ENCODE peak calls at places on chromosomes 1 and 21, in six cellular contexts. A, P, T, K, G and Y are unnamed samples.

GRCh38 chr1:212979340-212980122 is 29.2 kb downstream of the VASH2 start:
- DNase-seq in A (no peak), P (no peak), T (no peak), K (no peak), G (no peak), Y (peak; percentile 9)

GRCh38 chr1:43930168-43930948 is 3.2 kb upstream of the ARTN start:
- DNase-seq in A (no peak), P (no peak), T (peak; percentile 35), K (peak; percentile 66), G (no peak), Y (no peak)

GRCh38 chr1:201619513-201619912 is 80.6 kb downstream of the NAV1 start:
- DNase-seq in A (no peak), P (no peak), T (no peak), K (no peak), G (no peak), Y (no peak)

GRCh38 chr1:155970531-155971167 is 7.7 kb downstream of the ARHGEF2 start:
- DNase-seq in A (no peak), P (no peak), T (no peak), K (peak; percentile 45), G (no peak), Y (peak; percentile 57)

GRCh38 chr21:44927587-44928461 is 7.1 kb upstream of the ITGB2 start:
- DNase-seq in A (peak; percentile 63), P (no peak), T (no peak), K (peak; percentile 84), G (no peak), Y (peak; percentile 89)

GRCh38 chr1:7207875-7208646 is 422.8 kb downstream of the CAMTA1 start:
- DNase-seq in A (no peak), P (no peak), T (peak; percentile 47), K (peak; percentile 58), G (peak; percentile 31), Y (peak; percentile 26)

GRCh38 chr1:114040273-114041043 is 61.2 kb downstream of the OLFML3 start:
- DNase-seq in A (no peak), P (no peak), T (no peak), K (no peak), G (no peak), Y (no peak)

GRCh38 chr1:103496014-103496635 is 29.4 kb upstream of the RNPC3 start:
- DNase-seq in A (no peak), P (no peak), T (no peak), K (no peak), G (no peak), Y (no peak)

GRCh38 chr1:225822655-225823403 is 12.9 kb downstream of the EPHX1 start:
- DNase-seq in A (no peak), P (no peak), T (no peak), K (no peak), G (no peak), Y (no peak)

GRCh38 chr1:245855846-245856730 is 651.0 kb downstream of the SMYD3 start:
- DNase-seq in A (no peak), P (no peak), T (no peak), K (no peak), G (no peak), Y (no peak)

GRCh38 chr1:31308036-31308435 is 11.2 kb downstream of the ZCCHC17 start:
- DNase-seq in A (no peak), P (no peak), T (no peak), K (no peak), G (no peak), Y (no peak)

GRCh38 chr1:14915356-14916054 is 238.0 kb upstream of the TMEM51 start:
- DNase-seq in A (peak; percentile 44), P (peak; percentile 50), T (peak; percentile 67), K (peak; percentile 56), G (no peak), Y (peak; percentile 60)

GRCh38 chr1:31627930-31628421 is 10.5 kb downstream of the HCRTR1 start:
- DNase-seq in A (no peak), P (no peak), T (peak; percentile 30), K (no peak), G (no peak), Y (no peak)

GRCh38 chr1:174262747-174263241 is 103.5 kb downstream of the RABGAP1L start:
- DNase-seq in A (no peak), P (peak; percentile 35), T (no peak), K (peak; percentile 56), G (peak; percentile 36), Y (no peak)

GRCh38 chr1:217721692-217722091 is 90.5 kb downstream of the SPATA17 start:
- DNase-seq in A (no peak), P (no peak), T (no peak), K (no peak), G (no peak), Y (no peak)

GRCh38 chr21:42281196-42281680 is 34.0 kb downstream of the TFF3 start:
- DNase-seq in A (no peak), P (no peak), T (no peak), K (no peak), G (no peak), Y (no peak)

GRCh38 chr1:12052997-12053686 is 10.0 kb upstream of the TNFRSF8 start:
- DNase-seq in A (no peak), P (no peak), T (no peak), K (no peak), G (no peak), Y (no peak)

GRCh38 chr1:95002657-95003432 is 69.9 kb downstream of the ALG14 start:
- DNase-seq in A (no peak), P (no peak), T (no peak), K (no peak), G (no peak), Y (no peak)

GRCh38 chr1:237873487-237873927 is 17.2 kb downstream of the ZP4 start:
- DNase-seq in A (no peak), P (peak; percentile 86), T (no peak), K (peak; percentile 88), G (peak; percentile 41), Y (no peak)

GRCh38 chr1:51268675-51269033 is 32.6 kb downstream of the RNF11 start:
- DNase-seq in A (no peak), P (no peak), T (no peak), K (no peak), G (no peak), Y (no peak)

GRCh38 chr1:17170571-17170970 is 34.4 kb upstream of the PADI1 start:
- DNase-seq in A (no peak), P (no peak), T (no peak), K (no peak), G (no peak), Y (no peak)

GRCh38 chr1:206608108-206608698 is 4.1 kb downstream of the EIF2D start:
- DNase-seq in A (peak; percentile 59), P (no peak), T (peak; percentile 45), K (no peak), G (no peak), Y (peak; percentile 71)

GRCh38 chr1:229108598-229109201 is 162.2 kb upstream of the RAB4A start:
- DNase-seq in A (no peak), P (no peak), T (no peak), K (no peak), G (no peak), Y (no peak)

GRCh38 chr1:98323906-98324358 is 337.6 kb upstream of the SNX7 start:
- DNase-seq in A (no peak), P (peak; percentile 57), T (no peak), K (peak; percentile 72), G (peak; percentile 97), Y (peak; percentile 2)